ENCODE peak calls at places on chromosomes 16 and 17, in ten cellular contexts. One of them, this sample, is unnamed.

GRCh38 chr17:81257533-81257932 is 18.4 kb downstream of the NDUFAF8 start:
- DNase-seq in sigmoid colon: no peak
- DNase-seq in suprapubic skin: no peak
- DNase-seq in GM12878: no peak
- DNase-seq in tibial nerve: no peak
- DNase-seq in transverse colon: no peak
- DNase-seq in A549: no peak
- DNase-seq in SK-N-SH: no peak
- DNase-seq in upper lobe of left lung: peak
- DNase-seq in stomach: no peak
- DNase-seq in this sample: no peak

GRCh38 chr17:75632428-75632827 is 806 bp upstream of the SMIM5 start:
- DNase-seq in sigmoid colon: no peak
- DNase-seq in upper lobe of left lung: peak
- DNase-seq in suprapubic skin: no peak
- DNase-seq in A549: no peak
- DNase-seq in tibial nerve: no peak
- DNase-seq in GM12878: no peak
- DNase-seq in SK-N-SH: no peak
- DNase-seq in stomach: no peak
- DNase-seq in transverse colon: no peak
- DNase-seq in this sample: no peak

GRCh38 chr17:77831497-77832179 is 126.9 kb upstream of the TNRC6C start:
- DNase-seq in stomach: no peak
- DNase-seq in transverse colon: no peak
- DNase-seq in sigmoid colon: peak
- DNase-seq in suprapubic skin: peak
- DNase-seq in tibial nerve: no peak
- DNase-seq in upper lobe of left lung: no peak
- DNase-seq in GM12878: no peak
- DNase-seq in SK-N-SH: peak
- DNase-seq in A549: no peak
- DNase-seq in this sample: no peak

GRCh38 chr17:35780876-35781409 is 14.5 kb downstream of the MMP28 start:
- DNase-seq in upper lobe of left lung: no peak
- DNase-seq in stomach: no peak
- DNase-seq in tibial nerve: no peak
- DNase-seq in transverse colon: no peak
- DNase-seq in A549: no peak
- DNase-seq in SK-N-SH: no peak
- DNase-seq in sigmoid colon: no peak
- DNase-seq in suprapubic skin: no peak
- DNase-seq in GM12878: no peak
- DNase-seq in this sample: no peak

GRCh38 chr17:27612160-27612767 is 18.7 kb upstream of the LGALS9 start:
- DNase-seq in GM12878: no peak
- DNase-seq in transverse colon: no peak
- DNase-seq in upper lobe of left lung: no peak
- DNase-seq in SK-N-SH: no peak
- DNase-seq in stomach: no peak
- DNase-seq in suprapubic skin: no peak
- DNase-seq in sigmoid colon: no peak
- DNase-seq in A549: no peak
- DNase-seq in tibial nerve: no peak
- DNase-seq in this sample: no peak

GRCh38 chr17:49495842-49496182 is 719 bp downstream of the NGFR start:
- DNase-seq in A549: no peak
- DNase-seq in upper lobe of left lung: peak
- DNase-seq in suprapubic skin: no peak
- DNase-seq in transverse colon: no peak
- DNase-seq in SK-N-SH: peak
- DNase-seq in GM12878: no peak
- DNase-seq in stomach: no peak
- DNase-seq in sigmoid colon: no peak
- DNase-seq in tibial nerve: no peak
- DNase-seq in this sample: no peak

GRCh38 chr17:48209973-48210372 is 102.4 kb downstream of the SNX11 start:
- DNase-seq in suprapubic skin: no peak
- DNase-seq in sigmoid colon: no peak
- DNase-seq in upper lobe of left lung: no peak
- DNase-seq in SK-N-SH: no peak
- DNase-seq in transverse colon: no peak
- DNase-seq in A549: no peak
- DNase-seq in stomach: no peak
- DNase-seq in tibial nerve: no peak
- DNase-seq in GM12878: no peak
- DNase-seq in this sample: no peak

GRCh38 chr17:30897311-30897710 is 8.7 kb downstream of the TEFM start:
- DNase-seq in sigmoid colon: no peak
- DNase-seq in A549: no peak
- DNase-seq in upper lobe of left lung: no peak
- DNase-seq in transverse colon: no peak
- DNase-seq in stomach: no peak
- DNase-seq in GM12878: no peak
- DNase-seq in SK-N-SH: no peak
- DNase-seq in suprapubic skin: no peak
- DNase-seq in tibial nerve: no peak
- DNase-seq in this sample: no peak

GRCh38 chr17:17496189-17497064 is at the start of gene RASD1:
- DNase-seq in stomach: peak
- DNase-seq in A549: peak
- DNase-seq in transverse colon: peak
- DNase-seq in tibial nerve: peak
- DNase-seq in sigmoid colon: peak
- DNase-seq in upper lobe of left lung: peak
- DNase-seq in suprapubic skin: peak
- DNase-seq in GM12878: no peak
- DNase-seq in SK-N-SH: peak
- DNase-seq in this sample: peak

GRCh38 chr17:9577402-9577709 is 914 bp downstream of the CFAP52 start:
- DNase-seq in upper lobe of left lung: no peak
- DNase-seq in transverse colon: no peak
- DNase-seq in tibial nerve: no peak
- DNase-seq in suprapubic skin: no peak
- DNase-seq in GM12878: no peak
- DNase-seq in A549: no peak
- DNase-seq in stomach: no peak
- DNase-seq in SK-N-SH: no peak
- DNase-seq in sigmoid colon: no peak
- DNase-seq in this sample: no peak

GRCh38 chr17:7021993-7022778 is 664 bp upstream of the BCL6B start:
- DNase-seq in SK-N-SH: peak
- DNase-seq in A549: peak
- DNase-seq in sigmoid colon: peak
- DNase-seq in transverse colon: peak
- DNase-seq in stomach: peak
- DNase-seq in suprapubic skin: peak
- DNase-seq in upper lobe of left lung: peak
- DNase-seq in tibial nerve: peak
- DNase-seq in GM12878: no peak
- DNase-seq in this sample: peak

GRCh38 chr16:28182183-28182582 is 29.6 kb downstream of the XPO6 start:
- DNase-seq in transverse colon: no peak
- DNase-seq in tibial nerve: no peak
- DNase-seq in sigmoid colon: no peak
- DNase-seq in A549: no peak
- DNase-seq in stomach: no peak
- DNase-seq in upper lobe of left lung: no peak
- DNase-seq in GM12878: no peak
- DNase-seq in SK-N-SH: no peak
- DNase-seq in suprapubic skin: no peak
- DNase-seq in this sample: no peak

GRCh38 chr17:45757431-45758218 is 26.5 kb upstream of the CRHR1 start:
- DNase-seq in tibial nerve: no peak
- DNase-seq in A549: no peak
- DNase-seq in upper lobe of left lung: no peak
- DNase-seq in stomach: no peak
- DNase-seq in transverse colon: no peak
- DNase-seq in SK-N-SH: no peak
- DNase-seq in sigmoid colon: no peak
- DNase-seq in suprapubic skin: no peak
- DNase-seq in GM12878: no peak
- DNase-seq in this sample: no peak

GRCh38 chr17:45345246-45345553 is 28.4 kb upstream of the MAP3K14 start:
- DNase-seq in GM12878: no peak
- DNase-seq in transverse colon: peak
- DNase-seq in upper lobe of left lung: no peak
- DNase-seq in stomach: no peak
- DNase-seq in A549: no peak
- DNase-seq in sigmoid colon: peak
- DNase-seq in suprapubic skin: peak
- DNase-seq in tibial nerve: no peak
- DNase-seq in SK-N-SH: no peak
- DNase-seq in this sample: no peak

GRCh38 chr17:81171941-81172340 is 5.9 kb upstream of the AATK start:
- DNase-seq in suprapubic skin: no peak
- DNase-seq in upper lobe of left lung: no peak
- DNase-seq in A549: no peak
- DNase-seq in stomach: no peak
- DNase-seq in tibial nerve: no peak
- DNase-seq in sigmoid colon: no peak
- DNase-seq in transverse colon: no peak
- DNase-seq in GM12878: no peak
- DNase-seq in SK-N-SH: no peak
- DNase-seq in this sample: no peak

GRCh38 chr17:17751996-17752821 is 71.0 kb downstream of the RAI1 start:
- DNase-seq in SK-N-SH: peak
- DNase-seq in upper lobe of left lung: peak
- DNase-seq in sigmoid colon: peak
- DNase-seq in GM12878: peak
- DNase-seq in suprapubic skin: peak
- DNase-seq in tibial nerve: peak
- DNase-seq in transverse colon: peak
- DNase-seq in A549: peak
- DNase-seq in stomach: peak
- DNase-seq in this sample: peak

GRCh38 chr17:29176500-29177351 is 3.5 kb downstream of the MYO18A start:
- DNase-seq in SK-N-SH: peak
- DNase-seq in upper lobe of left lung: peak
- DNase-seq in transverse colon: peak
- DNase-seq in sigmoid colon: peak
- DNase-seq in tibial nerve: no peak
- DNase-seq in stomach: peak
- DNase-seq in A549: peak
- DNase-seq in suprapubic skin: no peak
- DNase-seq in GM12878: no peak
- DNase-seq in this sample: peak

GRCh38 chr16:149024-149675 is 3.3 kb upstream of the HBZ start:
- DNase-seq in suprapubic skin: no peak
- DNase-seq in stomach: no peak
- DNase-seq in transverse colon: no peak
- DNase-seq in upper lobe of left lung: no peak
- DNase-seq in sigmoid colon: no peak
- DNase-seq in A549: no peak
- DNase-seq in SK-N-SH: peak
- DNase-seq in GM12878: no peak
- DNase-seq in tibial nerve: no peak
- DNase-seq in this sample: no peak

GRCh38 chr17:56592487-56593072 is 919 bp upstream of the NOG start:
- DNase-seq in transverse colon: peak
- DNase-seq in sigmoid colon: no peak
- DNase-seq in A549: peak
- DNase-seq in tibial nerve: no peak
- DNase-seq in upper lobe of left lung: peak
- DNase-seq in GM12878: no peak
- DNase-seq in SK-N-SH: peak
- DNase-seq in suprapubic skin: peak
- DNase-seq in stomach: peak
- DNase-seq in this sample: peak

GRCh38 chr17:68034452-68034776 is 1.1 kb upstream of the KPNA2 start:
- DNase-seq in stomach: no peak
- DNase-seq in upper lobe of left lung: no peak
- DNase-seq in suprapubic skin: no peak
- DNase-seq in GM12878: no peak
- DNase-seq in sigmoid colon: no peak
- DNase-seq in A549: no peak
- DNase-seq in SK-N-SH: no peak
- DNase-seq in transverse colon: no peak
- DNase-seq in tibial nerve: no peak
- DNase-seq in this sample: no peak
- TF ChIP-seq EP300 in stomach: no peak
- TF ChIP-seq EP300 in upper lobe of left lung: no peak
- TF ChIP-seq EP300 in suprapubic skin: no peak
- TF ChIP-seq EP300 in GM12878: no peak
- TF ChIP-seq EP300 in sigmoid colon: no peak
- TF ChIP-seq EP300 in A549: no peak
- TF ChIP-seq EP300 in SK-N-SH: no peak
- TF ChIP-seq EP300 in transverse colon: no peak
- TF ChIP-seq EP300 in tibial nerve: no peak
- TF ChIP-seq EP300 in this sample: no peak

DNA sequence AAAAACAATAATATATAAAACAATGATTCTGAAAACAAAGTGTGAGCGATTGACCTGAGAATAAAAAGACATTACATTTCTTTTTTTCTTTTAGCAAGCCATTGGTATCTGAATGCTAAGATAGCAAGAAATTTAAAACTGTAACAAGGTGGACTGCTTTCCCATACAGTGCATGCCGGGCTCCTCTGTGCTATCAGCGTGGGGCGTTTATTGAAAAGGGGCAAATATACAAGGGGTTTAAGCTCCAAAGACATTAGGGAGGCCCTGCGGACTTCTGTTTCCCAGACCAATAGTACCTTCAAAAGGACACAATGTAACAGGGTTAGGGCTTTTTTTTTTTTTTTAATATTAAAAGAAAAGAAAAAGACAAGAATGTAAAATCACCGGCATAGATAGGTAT is 261.3 kb downstream of the ZFHX3 start:
- DNase-seq in A549: no peak
- DNase-seq in transverse colon: no peak
- DNase-seq in upper lobe of left lung: no peak
- DNase-seq in tibial nerve: no peak
- DNase-seq in SK-N-SH: no peak
- DNase-seq in sigmoid colon: no peak
- DNase-seq in stomach: no peak
- DNase-seq in suprapubic skin: no peak
- DNase-seq in GM12878: no peak
- DNase-seq in this sample: no peak
- H3K4me3 ChIP-seq in A549: no peak
- H3K4me3 ChIP-seq in transverse colon: no peak
- H3K4me3 ChIP-seq in upper lobe of left lung: no peak
- H3K4me3 ChIP-seq in tibial nerve: no peak
- H3K4me3 ChIP-seq in SK-N-SH: no peak
- H3K4me3 ChIP-seq in sigmoid colon: no peak
- H3K4me3 ChIP-seq in stomach: no peak
- H3K4me3 ChIP-seq in suprapubic skin: no peak
- H3K4me3 ChIP-seq in GM12878: no peak
- H3K4me3 ChIP-seq in this sample: peak

GRCh38 chr16:57619606-57620315 is 8.7 kb upstream of the ADGRG1 start:
- DNase-seq in SK-N-SH: no peak
- DNase-seq in tibial nerve: peak
- DNase-seq in suprapubic skin: peak
- DNase-seq in A549: no peak
- DNase-seq in sigmoid colon: peak
- DNase-seq in transverse colon: peak
- DNase-seq in upper lobe of left lung: peak
- DNase-seq in stomach: peak
- DNase-seq in GM12878: no peak
- DNase-seq in this sample: no peak
- H3K27ac ChIP-seq in SK-N-SH: no peak
- H3K27ac ChIP-seq in tibial nerve: no peak
- H3K27ac ChIP-seq in suprapubic skin: peak
- H3K27ac ChIP-seq in A549: peak
- H3K27ac ChIP-seq in sigmoid colon: no peak
- H3K27ac ChIP-seq in transverse colon: peak
- H3K27ac ChIP-seq in upper lobe of left lung: peak
- H3K27ac ChIP-seq in stomach: peak
- H3K27ac ChIP-seq in GM12878: no peak
- H3K27ac ChIP-seq in this sample: no peak

GRCh38 chr16:56643080-56643778 is 4.8 kb downstream of the MT1A start:
- DNase-seq in stomach: peak
- DNase-seq in GM12878: no peak
- DNase-seq in sigmoid colon: peak
- DNase-seq in A549: peak
- DNase-seq in suprapubic skin: no peak
- DNase-seq in SK-N-SH: no peak
- DNase-seq in tibial nerve: peak
- DNase-seq in upper lobe of left lung: peak
- DNase-seq in transverse colon: peak
- DNase-seq in this sample: no peak
- TF ChIP-seq EP300 in stomach: peak
- TF ChIP-seq EP300 in GM12878: no peak
- TF ChIP-seq EP300 in sigmoid colon: peak
- TF ChIP-seq EP300 in A549: no peak
- TF ChIP-seq EP300 in suprapubic skin: no peak
- TF ChIP-seq EP300 in SK-N-SH: no peak
- TF ChIP-seq EP300 in tibial nerve: peak
- TF ChIP-seq EP300 in upper lobe of left lung: peak
- TF ChIP-seq EP300 in transverse colon: peak
- TF ChIP-seq EP300 in this sample: peak